ENCODE peak calls at places on chromosomes 1 and 21, in ten cellular contexts. One of them, this sample, is unnamed.
A peak's percentile ranks its signal among the peaks of the same experiment; 100 is the strongest.

GRCh38 chr21:14869984-14870840 is 194.6 kb downstream of the NRIP1 start:
- DNase-seq in fibroblast of lung: no peak
- DNase-seq in CD4-positive, CD25-positive, alpha-beta regulatory T cell: no peak
- DNase-seq in MM.1S: no peak
- DNase-seq in breast epithelium: no peak
- DNase-seq in heart left ventricle: no peak
- DNase-seq in endodermal cell: no peak
- DNase-seq in tibial nerve: no peak
- DNase-seq in left ventricle myocardium inferior: no peak
- DNase-seq in CD4-positive, alpha-beta memory T cell: no peak
- DNase-seq in this sample: no peak

GRCh38 chr1:184660462-184661191 is 94.0 kb downstream of the EDEM3 start:
- DNase-seq in CD4-positive, alpha-beta memory T cell: no peak
- DNase-seq in heart left ventricle: no peak
- DNase-seq in tibial nerve: no peak
- DNase-seq in MM.1S: no peak
- DNase-seq in breast epithelium: no peak
- DNase-seq in left ventricle myocardium inferior: no peak
- DNase-seq in fibroblast of lung: no peak
- DNase-seq in endodermal cell: no peak
- DNase-seq in CD4-positive, CD25-positive, alpha-beta regulatory T cell: no peak
- DNase-seq in this sample: no peak

GRCh38 chr1:241356519-241357365 is at the start of gene RGS7:
- DNase-seq in heart left ventricle: peak; percentile 26
- DNase-seq in CD4-positive, alpha-beta memory T cell: no peak
- DNase-seq in tibial nerve: no peak
- DNase-seq in MM.1S: peak; percentile 76
- DNase-seq in breast epithelium: no peak
- DNase-seq in fibroblast of lung: peak; percentile 56
- DNase-seq in endodermal cell: peak; percentile 88
- DNase-seq in CD4-positive, CD25-positive, alpha-beta regulatory T cell: no peak
- DNase-seq in left ventricle myocardium inferior: peak; percentile 14
- DNase-seq in this sample: no peak

GRCh38 chr1:156165083-156165482 is 11.7 kb downstream of the SEMA4A start:
- DNase-seq in left ventricle myocardium inferior: no peak
- DNase-seq in heart left ventricle: no peak
- DNase-seq in CD4-positive, CD25-positive, alpha-beta regulatory T cell: no peak
- DNase-seq in breast epithelium: no peak
- DNase-seq in MM.1S: no peak
- DNase-seq in CD4-positive, alpha-beta memory T cell: no peak
- DNase-seq in tibial nerve: no peak
- DNase-seq in fibroblast of lung: no peak
- DNase-seq in endodermal cell: no peak
- DNase-seq in this sample: no peak

GRCh38 chr1:223642155-223642689 is 23.3 kb downstream of the CAPN8 start:
- DNase-seq in heart left ventricle: no peak
- DNase-seq in CD4-positive, alpha-beta memory T cell: no peak
- DNase-seq in CD4-positive, CD25-positive, alpha-beta regulatory T cell: no peak
- DNase-seq in tibial nerve: no peak
- DNase-seq in fibroblast of lung: no peak
- DNase-seq in MM.1S: no peak
- DNase-seq in left ventricle myocardium inferior: no peak
- DNase-seq in breast epithelium: no peak
- DNase-seq in endodermal cell: no peak
- DNase-seq in this sample: no peak

GRCh38 chr1:3453891-3454810 is at the start of gene ARHGEF16:
- DNase-seq in MM.1S: peak; percentile 23
- DNase-seq in endodermal cell: peak; percentile 97
- DNase-seq in fibroblast of lung: peak; percentile 12
- DNase-seq in heart left ventricle: peak; percentile 46
- DNase-seq in left ventricle myocardium inferior: peak; percentile 54
- DNase-seq in breast epithelium: peak; percentile 71
- DNase-seq in tibial nerve: no peak
- DNase-seq in CD4-positive, alpha-beta memory T cell: peak; percentile 25
- DNase-seq in CD4-positive, CD25-positive, alpha-beta regulatory T cell: peak; percentile 13
- DNase-seq in this sample: no peak

GRCh38 chr1:160460683-160461287 is 60.4 kb downstream of the VANGL2 start:
- DNase-seq in tibial nerve: no peak
- DNase-seq in fibroblast of lung: no peak
- DNase-seq in CD4-positive, alpha-beta memory T cell: no peak
- DNase-seq in left ventricle myocardium inferior: no peak
- DNase-seq in breast epithelium: no peak
- DNase-seq in MM.1S: peak; percentile 5
- DNase-seq in CD4-positive, CD25-positive, alpha-beta regulatory T cell: no peak
- DNase-seq in endodermal cell: no peak
- DNase-seq in heart left ventricle: no peak
- DNase-seq in this sample: no peak

GRCh38 chr1:108686609-108687313 is 5.3 kb upstream of the PRPF38B start:
- DNase-seq in heart left ventricle: no peak
- DNase-seq in left ventricle myocardium inferior: no peak
- DNase-seq in endodermal cell: no peak
- DNase-seq in CD4-positive, alpha-beta memory T cell: no peak
- DNase-seq in breast epithelium: no peak
- DNase-seq in tibial nerve: no peak
- DNase-seq in CD4-positive, CD25-positive, alpha-beta regulatory T cell: no peak
- DNase-seq in MM.1S: no peak
- DNase-seq in fibroblast of lung: peak; percentile 36
- DNase-seq in this sample: no peak

GRCh38 chr21:33121715-33122475 is 52.0 kb downstream of the OLIG1 start:
- DNase-seq in breast epithelium: peak; percentile 25
- DNase-seq in CD4-positive, CD25-positive, alpha-beta regulatory T cell: no peak
- DNase-seq in MM.1S: peak; percentile 13
- DNase-seq in heart left ventricle: no peak
- DNase-seq in fibroblast of lung: peak; percentile 27
- DNase-seq in endodermal cell: peak; percentile 76
- DNase-seq in CD4-positive, alpha-beta memory T cell: no peak
- DNase-seq in left ventricle myocardium inferior: no peak
- DNase-seq in tibial nerve: no peak
- DNase-seq in this sample: no peak

GRCh38 chr1:31904339-31905092 is 33.7 kb downstream of the PTP4A2 start:
- DNase-seq in MM.1S: no peak
- DNase-seq in breast epithelium: no peak
- DNase-seq in left ventricle myocardium inferior: peak; percentile 39
- DNase-seq in endodermal cell: no peak
- DNase-seq in CD4-positive, CD25-positive, alpha-beta regulatory T cell: no peak
- DNase-seq in tibial nerve: no peak
- DNase-seq in heart left ventricle: peak; percentile 32
- DNase-seq in CD4-positive, alpha-beta memory T cell: no peak
- DNase-seq in fibroblast of lung: peak; percentile 41
- DNase-seq in this sample: no peak

GRCh38 chr1:42935313-42935624 is 23.4 kb downstream of the SLC2A1 start:
- DNase-seq in tibial nerve: peak; percentile 18
- DNase-seq in CD4-positive, CD25-positive, alpha-beta regulatory T cell: no peak
- DNase-seq in CD4-positive, alpha-beta memory T cell: no peak
- DNase-seq in left ventricle myocardium inferior: no peak
- DNase-seq in heart left ventricle: no peak
- DNase-seq in breast epithelium: peak; percentile 18
- DNase-seq in fibroblast of lung: no peak
- DNase-seq in endodermal cell: peak; percentile 52
- DNase-seq in MM.1S: peak; percentile 48
- DNase-seq in this sample: no peak

GRCh38 chr1:6287431-6287886 is 26.6 kb upstream of the GPR153 start:
- DNase-seq in tibial nerve: no peak
- DNase-seq in fibroblast of lung: no peak
- DNase-seq in breast epithelium: no peak
- DNase-seq in MM.1S: no peak
- DNase-seq in CD4-positive, alpha-beta memory T cell: no peak
- DNase-seq in heart left ventricle: no peak
- DNase-seq in CD4-positive, CD25-positive, alpha-beta regulatory T cell: no peak
- DNase-seq in left ventricle myocardium inferior: no peak
- DNase-seq in endodermal cell: no peak
- DNase-seq in this sample: no peak

GRCh38 chr1:62342270-62342669 is 23.0 kb upstream of the KANK4 start:
- DNase-seq in tibial nerve: no peak
- DNase-seq in breast epithelium: no peak
- DNase-seq in left ventricle myocardium inferior: no peak
- DNase-seq in heart left ventricle: no peak
- DNase-seq in fibroblast of lung: no peak
- DNase-seq in endodermal cell: no peak
- DNase-seq in CD4-positive, CD25-positive, alpha-beta regulatory T cell: no peak
- DNase-seq in CD4-positive, alpha-beta memory T cell: no peak
- DNase-seq in MM.1S: no peak
- DNase-seq in this sample: no peak

GRCh38 chr1:47840338-47840737 is 156.8 kb downstream of the TRABD2B start:
- DNase-seq in breast epithelium: no peak
- DNase-seq in MM.1S: no peak
- DNase-seq in tibial nerve: no peak
- DNase-seq in fibroblast of lung: no peak
- DNase-seq in CD4-positive, alpha-beta memory T cell: no peak
- DNase-seq in left ventricle myocardium inferior: no peak
- DNase-seq in endodermal cell: no peak
- DNase-seq in heart left ventricle: no peak
- DNase-seq in CD4-positive, CD25-positive, alpha-beta regulatory T cell: no peak
- DNase-seq in this sample: no peak

GRCh38 chr1:107404756-107405155 is 263.9 kb downstream of the NTNG1 start:
- DNase-seq in fibroblast of lung: peak; percentile 93
- DNase-seq in heart left ventricle: no peak
- DNase-seq in CD4-positive, alpha-beta memory T cell: no peak
- DNase-seq in breast epithelium: no peak
- DNase-seq in tibial nerve: no peak
- DNase-seq in CD4-positive, CD25-positive, alpha-beta regulatory T cell: no peak
- DNase-seq in left ventricle myocardium inferior: no peak
- DNase-seq in endodermal cell: no peak
- DNase-seq in MM.1S: no peak
- DNase-seq in this sample: no peak

DNA sequence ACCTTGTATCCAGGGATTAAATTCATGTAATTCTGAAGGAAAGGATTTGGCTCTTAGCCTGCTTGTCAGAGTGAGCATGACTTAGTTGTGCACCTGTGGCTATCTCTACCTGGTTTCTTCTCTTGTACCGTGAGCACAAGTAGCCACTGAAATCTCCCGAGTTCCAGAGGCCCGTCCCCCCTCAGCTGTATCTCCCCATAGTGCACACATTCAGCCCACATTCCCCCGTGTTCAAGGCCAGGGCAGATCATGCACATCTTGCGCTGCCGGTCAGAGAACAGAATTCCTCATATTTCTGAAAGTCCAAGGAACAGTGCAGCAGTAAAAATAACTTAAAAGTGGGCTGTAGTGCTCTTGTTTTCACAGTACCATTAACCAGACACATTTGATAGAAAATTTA is 2.4 kb downstream of the TENT5C start:
- DNase-seq in left ventricle myocardium inferior: no peak
- DNase-seq in tibial nerve: no peak
- DNase-seq in MM.1S: peak; percentile 35
- DNase-seq in CD4-positive, CD25-positive, alpha-beta regulatory T cell: peak; percentile 10
- DNase-seq in fibroblast of lung: no peak
- DNase-seq in breast epithelium: no peak
- DNase-seq in CD4-positive, alpha-beta memory T cell: no peak
- DNase-seq in endodermal cell: no peak
- DNase-seq in heart left ventricle: no peak
- DNase-seq in this sample: no peak
- H3K4me3 ChIP-seq in left ventricle myocardium inferior: peak overlapping the region; percentile 87
- H3K4me3 ChIP-seq in tibial nerve: no peak overlapping the region
- H3K4me3 ChIP-seq in MM.1S: peak overlapping the region; percentile 94
- H3K4me3 ChIP-seq in CD4-positive, CD25-positive, alpha-beta regulatory T cell: peak overlapping the region; percentile 99
- H3K4me3 ChIP-seq in fibroblast of lung: no peak overlapping the region
- H3K4me3 ChIP-seq in breast epithelium: peak overlapping the region; percentile 93
- H3K4me3 ChIP-seq in CD4-positive, alpha-beta memory T cell: no peak overlapping the region
- H3K4me3 ChIP-seq in endodermal cell: no peak overlapping the region
- H3K4me3 ChIP-seq in heart left ventricle: no peak overlapping the region
- H3K4me3 ChIP-seq in this sample: no peak overlapping the region

DNA sequence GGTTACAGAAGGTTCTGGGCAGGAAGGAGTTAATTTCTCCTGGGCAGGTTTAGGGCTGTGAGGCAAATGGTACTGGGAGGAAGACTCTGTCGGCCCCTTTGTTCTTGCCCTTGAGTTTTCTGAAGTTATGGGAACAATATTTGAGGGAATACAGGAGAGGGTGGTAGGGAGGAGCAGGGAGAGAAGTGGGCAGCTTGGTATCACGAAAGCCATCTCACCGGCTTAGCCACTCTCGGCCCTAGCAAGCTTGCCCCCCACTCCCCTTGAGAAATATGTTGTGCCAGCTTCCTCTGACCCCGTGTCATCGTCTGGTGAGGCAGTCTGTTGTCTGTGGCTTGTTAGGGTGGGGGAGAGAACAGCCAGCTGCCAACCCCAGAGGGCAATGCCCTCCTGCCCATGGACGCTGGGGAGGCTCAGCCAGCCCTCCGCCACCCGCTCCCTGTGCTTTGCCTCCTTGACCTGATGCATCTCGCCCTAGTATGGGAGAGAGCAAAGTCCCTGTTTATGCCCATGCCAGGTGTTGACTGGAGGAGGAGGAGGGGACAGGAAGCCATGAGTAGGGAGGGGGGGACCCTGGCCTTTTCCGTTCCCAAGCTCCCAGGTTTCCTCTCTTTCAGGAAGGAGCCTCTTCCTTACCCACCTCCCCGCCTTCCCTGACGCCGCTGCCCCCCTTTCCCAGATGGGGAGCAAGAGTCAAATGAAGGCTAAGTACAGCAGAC is 1.2 kb downstream of the EFNA1 start:
- DNase-seq in fibroblast of lung: no peak
- DNase-seq in CD4-positive, CD25-positive, alpha-beta regulatory T cell: no peak
- DNase-seq in left ventricle myocardium inferior: peak; percentile 51
- DNase-seq in MM.1S: no peak
- DNase-seq in heart left ventricle: peak; percentile 74
- DNase-seq in tibial nerve: no peak
- DNase-seq in endodermal cell: peak; percentile 68
- DNase-seq in CD4-positive, alpha-beta memory T cell: no peak
- DNase-seq in breast epithelium: peak; percentile 52
- DNase-seq in this sample: no peak
- H3K4me1 ChIP-seq in fibroblast of lung: peaks cover 2% of the 10 kb centered on the region
- H3K4me1 ChIP-seq in CD4-positive, CD25-positive, alpha-beta regulatory T cell: peaks cover 35% of the 10 kb centered on the region
- H3K4me1 ChIP-seq in left ventricle myocardium inferior: peaks cover 99% of the 10 kb centered on the region
- H3K4me1 ChIP-seq in MM.1S: peaks cover 5% of the 10 kb centered on the region
- H3K4me1 ChIP-seq in heart left ventricle: peaks cover 11% of the 10 kb centered on the region
- H3K4me1 ChIP-seq in tibial nerve: peaks cover 85% of the 10 kb centered on the region
- H3K4me1 ChIP-seq in endodermal cell: peaks cover 17% of the 10 kb centered on the region
- H3K4me1 ChIP-seq in CD4-positive, alpha-beta memory T cell: peaks cover 32% of the 10 kb centered on the region
- H3K4me1 ChIP-seq in breast epithelium: peaks cover 3% of the 10 kb centered on the region
- H3K4me1 ChIP-seq in this sample: peaks cover 36% of the 10 kb centered on the region

DNA sequence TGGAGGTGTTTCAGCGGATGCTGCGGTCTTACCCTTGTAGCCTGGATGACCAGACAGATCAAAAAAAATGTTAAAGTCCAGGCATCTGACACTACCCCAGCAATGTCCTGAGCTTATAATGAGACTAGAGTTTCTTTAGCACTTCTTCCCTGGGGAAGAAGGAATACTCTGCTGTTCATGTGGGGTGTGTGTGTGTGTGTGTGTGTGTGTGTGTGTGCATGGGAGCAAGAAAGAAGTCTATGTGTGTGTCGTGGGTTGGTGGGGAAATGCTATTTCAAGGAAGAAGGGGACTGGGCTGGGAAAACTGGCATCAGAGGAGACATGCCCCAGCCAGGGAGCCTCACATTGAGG is 3.0 kb upstream of the RASSF5 start:
- DNase-seq in CD4-positive, alpha-beta memory T cell: no peak
- DNase-seq in heart left ventricle: no peak
- DNase-seq in endodermal cell: no peak
- DNase-seq in tibial nerve: no peak
- DNase-seq in breast epithelium: no peak
- DNase-seq in left ventricle myocardium inferior: no peak
- DNase-seq in fibroblast of lung: no peak
- DNase-seq in CD4-positive, CD25-positive, alpha-beta regulatory T cell: no peak
- DNase-seq in MM.1S: no peak
- DNase-seq in this sample: no peak
- H3K27me3 ChIP-seq in CD4-positive, alpha-beta memory T cell: peaks cover 4% of the 10 kb centered on the region
- H3K27me3 ChIP-seq in heart left ventricle: no peaks in the 10 kb centered on the region
- H3K27me3 ChIP-seq in endodermal cell: peaks cover 69% of the 10 kb centered on the region
- H3K27me3 ChIP-seq in tibial nerve: no peaks in the 10 kb centered on the region
- H3K27me3 ChIP-seq in breast epithelium: no peaks in the 10 kb centered on the region
- H3K27me3 ChIP-seq in left ventricle myocardium inferior: peaks cover 18% of the 10 kb centered on the region
- H3K27me3 ChIP-seq in fibroblast of lung: peaks cover 2% of the 10 kb centered on the region
- H3K27me3 ChIP-seq in CD4-positive, CD25-positive, alpha-beta regulatory T cell: peaks cover 10% of the 10 kb centered on the region
- H3K27me3 ChIP-seq in MM.1S: peaks cover 15% of the 10 kb centered on the region
- H3K27me3 ChIP-seq in this sample: peaks cover 7% of the 10 kb centered on the region

GRCh38 chr1:53025034-53025777 is 36.8 kb upstream of the PODN start:
- DNase-seq in CD4-positive, alpha-beta memory T cell: no peak
- DNase-seq in endodermal cell: no peak
- DNase-seq in fibroblast of lung: peak; percentile 76
- DNase-seq in left ventricle myocardium inferior: peak; percentile 31
- DNase-seq in MM.1S: no peak
- DNase-seq in tibial nerve: peak; percentile 34
- DNase-seq in heart left ventricle: peak; percentile 43
- DNase-seq in breast epithelium: no peak
- DNase-seq in CD4-positive, CD25-positive, alpha-beta regulatory T cell: no peak
- DNase-seq in this sample: no peak
- H3K4me3 ChIP-seq in CD4-positive, alpha-beta memory T cell: no peak overlapping the region
- H3K4me3 ChIP-seq in endodermal cell: no peak overlapping the region
- H3K4me3 ChIP-seq in fibroblast of lung: no peak overlapping the region
- H3K4me3 ChIP-seq in left ventricle myocardium inferior: no peak overlapping the region
- H3K4me3 ChIP-seq in MM.1S: no peak overlapping the region
- H3K4me3 ChIP-seq in tibial nerve: no peak overlapping the region
- H3K4me3 ChIP-seq in heart left ventricle: no peak overlapping the region
- H3K4me3 ChIP-seq in breast epithelium: no peak overlapping the region
- H3K4me3 ChIP-seq in CD4-positive, CD25-positive, alpha-beta regulatory T cell: no peak overlapping the region
- H3K4me3 ChIP-seq in this sample: no peak overlapping the region